ENCODE peak calls at places on chromosomes 1 and 21, in four cellular contexts. M is K562, Q is HepG2, W is GM12878. N is an unnamed sample.

GRCh38 chr1:192401832-192402231 is 85.0 kb downstream of the RGS21 start:
- DNase-seq in M (no peak), Q (no peak), W (no peak), N (no peak)

GRCh38 chr1:96521994-96522760 is 199.4 kb upstream of the PTBP2 start:
- DNase-seq in M (no peak), Q (no peak), W (no peak), N (peak; percentile 35)

GRCh38 chr21:33317226-33317625 is 7.5 kb upstream of the IFNAR1 start:
- DNase-seq in M (no peak), Q (no peak), W (no peak), N (no peak)

GRCh38 chr1:33578557-33579448 is 106.4 kb downstream of the ZSCAN20 start:
- DNase-seq in M (no peak), Q (no peak), W (no peak), N (no peak)

GRCh38 chr1:79124756-79125155 is 118.2 kb upstream of the ADGRL4 start:
- DNase-seq in M (no peak), Q (no peak), W (no peak), N (no peak)

GRCh38 chr1:98323906-98324358 is 337.6 kb upstream of the SNX7 start:
- DNase-seq in M (no peak), Q (no peak), W (no peak), N (peak; percentile 35)

GRCh38 chr1:44489481-44489880 is 84.4 kb downstream of the RNF220 start:
- DNase-seq in M (no peak), Q (no peak), W (no peak), N (no peak)

GRCh38 chr1:240666548-240667198 is 54.7 kb upstream of the GREM2 start:
- DNase-seq in M (no peak), Q (no peak), W (no peak), N (no peak)

GRCh38 chr1:12078938-12079861 is 16.1 kb downstream of the TNFRSF8 start:
- DNase-seq in M (peak; percentile 83), Q (peak; percentile 47), W (peak; percentile 82), N (peak; percentile 54)

GRCh38 chr1:174217787-174218574 is 58.7 kb downstream of the RABGAP1L start:
- DNase-seq in M (peak; percentile 31), Q (peak; percentile 21), W (no peak), N (peak; percentile 35)

GRCh38 chr1:238606896-238607295 is 716.2 kb upstream of the ZP4 start:
- DNase-seq in M (no peak), Q (no peak), W (no peak), N (peak; percentile 6)

GRCh38 chr1:231695439-231696255 is 69.1 kb downstream of the DISC1 start:
- DNase-seq in M (no peak), Q (no peak), W (no peak), N (no peak)

GRCh38 chr1:89633103-89633744 is at the start of gene LRRC8C:
- DNase-seq in M (peak; percentile 64), Q (no peak), W (no peak), N (peak; percentile 30)

GRCh38 chr1:217137210-217137871 is 414.1 kb upstream of the ESRRG start:
- DNase-seq in M (no peak), Q (no peak), W (no peak), N (no peak)

GRCh38 chr1:204390731-204391466 is 20.7 kb downstream of the PPP1R15B start:
- DNase-seq in M (no peak), Q (no peak), W (no peak), N (no peak)

GRCh38 chr1:109181085-109181806 is 32.5 kb upstream of the SARS1 start:
- DNase-seq in M (peak; percentile 88), Q (peak; percentile 96), W (no peak), N (peak; percentile 89)

GRCh38 chr1:90964444-90965035 is 57.3 kb downstream of the ZNF644 start:
- DNase-seq in M (no peak), Q (peak; percentile 21), W (no peak), N (no peak)

GRCh38 chr1:207968521-207968944 is 57.6 kb upstream of the CD34 start:
- DNase-seq in M (no peak), Q (no peak), W (no peak), N (no peak)

GRCh38 chr1:155648207-155649147 is 38.5 kb downstream of the MSTO1 start:
- DNase-seq in M (no peak), Q (peak; percentile 83), W (no peak), N (peak; percentile 87)

GRCh38 chr1:54965624-54966340 is 14.6 kb upstream of the TMEM61 start:
- DNase-seq in M (peak; percentile 43), Q (no peak), W (peak; percentile 60), N (no peak)

GRCh38 chr1:15444476-15445389 is 6.5 kb downstream of the CTRC start:
- DNase-seq in M (peak; percentile 78), Q (no peak), W (no peak), N (no peak)

GRCh38 chr21:27722095-27722494 is 755.2 kb upstream of the ADAMTS5 start:
- DNase-seq in M (no peak), Q (no peak), W (no peak), N (no peak)

GRCh38 chr1:115949156-115949555 is 27.2 kb upstream of the SLC22A15 start:
- DNase-seq in M (no peak), Q (no peak), W (no peak), N (no peak)

GRCh38 chr1:201127755-201128455 is 921 bp upstream of the ASCL5 start:
- DNase-seq in M (no peak), Q (peak; percentile 9), W (no peak), N (no peak)

GRCh38 chr1:203210350-203210749 is 19.1 kb downstream of the CHIT1 start:
- DNase-seq in M (no peak), Q (no peak), W (no peak), N (no peak)

GRCh38 chr1:207870279-207871031 is 40.5 kb downstream of the CD34 start:
- DNase-seq in M (no peak), Q (no peak), W (no peak), N (no peak)

GRCh38 chr1:15836772-15837669 is 10.5 kb upstream of the SPEN start:
- DNase-seq in M (no peak), Q (no peak), W (no peak), N (no peak)

GRCh38 chr1:115647000-115647399 is 5.2 kb downstream of the VANGL1 start:
- DNase-seq in M (peak; percentile 57), Q (no peak), W (no peak), N (no peak)

GRCh38 chr1:177779325-177779965 is 190.4 kb downstream of the SEC16B start:
- DNase-seq in M (no peak), Q (no peak), W (no peak), N (no peak)

GRCh38 chr1:231039161-231040018 is 664 bp downstream of the FAM89A start:
- DNase-seq in M (peak; percentile 72), Q (no peak), W (no peak), N (peak; percentile 46)

GRCh38 chr1:160925652-160926241 is 28.9 kb downstream of the ITLN2 start:
- DNase-seq in M (no peak), Q (no peak), W (no peak), N (peak; percentile 63)

GRCh38 chr1:231177971-231178370 is 16.1 kb downstream of the TRIM67 start:
- DNase-seq in M (no peak), Q (no peak), W (no peak), N (no peak)

GRCh38 chr1:245715291-245715701 is 560.5 kb downstream of the KIF26B start:
- DNase-seq in M (no peak), Q (no peak), W (no peak), N (no peak)

GRCh38 chr1:74587888-74588287 is 75.5 kb upstream of the LRRC53 start:
- DNase-seq in M (no peak), Q (no peak), W (no peak), N (no peak)

DNA sequence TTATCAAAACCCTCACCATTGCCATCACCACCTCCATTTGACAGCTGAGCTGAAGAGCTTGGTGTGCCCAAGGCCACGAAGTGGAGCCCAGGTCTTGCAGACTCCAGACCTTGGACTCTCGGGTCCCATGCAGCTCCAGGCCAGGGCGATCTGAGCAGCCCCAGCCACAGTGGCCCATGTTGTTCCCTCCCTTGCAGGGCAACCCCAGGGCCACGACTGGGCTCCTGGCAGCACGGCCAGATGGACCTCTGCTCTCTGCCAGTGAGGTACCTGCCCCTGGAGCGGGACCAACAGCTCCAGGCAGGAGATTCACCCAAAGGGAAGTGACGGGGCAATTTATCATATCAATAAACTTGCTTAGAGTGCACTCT is 182.7 kb upstream of the VAMP3 start:
- DNase-seq in M (no peak), Q (no peak), W (no peak), N (no peak)
- TF ChIP-seq POLR2AphosphoS2 in M (no peak), Q (no peak), W (no peak), N (no peak)

DNA sequence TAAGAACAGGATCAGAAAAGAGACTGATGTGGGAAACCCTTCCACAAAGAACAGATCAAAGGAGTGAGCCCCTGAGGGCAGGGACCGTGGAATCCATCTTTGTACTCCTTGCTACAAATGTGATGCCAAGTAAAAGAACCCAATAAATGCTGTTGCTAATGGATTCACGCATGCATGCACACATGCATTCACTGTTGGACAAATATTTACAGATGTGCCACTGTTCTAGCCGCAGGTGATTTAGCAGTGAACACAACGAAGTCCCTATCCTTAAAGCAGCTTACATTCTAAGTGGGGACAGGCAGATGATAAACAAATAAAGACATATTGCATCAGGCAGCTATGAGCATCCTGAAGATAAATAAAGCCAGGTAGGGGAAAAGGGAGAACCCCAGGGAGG is 67.8 kb downstream of the ITPKB start:
- DNase-seq in M (no peak), Q (no peak), W (no peak), N (no peak)
- H3K4me1 ChIP-seq in M (no peaks in the 10 kb centered on the region), Q (no peaks in the 10 kb centered on the region), W (peaks cover 23% of the 10 kb centered on the region), N (no peaks in the 10 kb centered on the region)

GRCh38 chr21:36010801-36011200 is 49.5 kb downstream of the SETD4 start:
- DNase-seq in M (no peak), Q (no peak), W (no peak), N (no peak)
- TF ChIP-seq POLR2AphosphoS2 in M (no peak), Q (no peak), W (no peak), N (no peak)

GRCh38 chr1:150559627-150560010 is 10.4 kb downstream of the ADAMTSL4 start:
- DNase-seq in M (no peak), Q (no peak), W (no peak), N (no peak)
- H3K4me1 ChIP-seq in M (peaks cover 38% of the 10 kb centered on the region), Q (peaks cover 50% of the 10 kb centered on the region), W (peaks cover 18% of the 10 kb centered on the region), N (peaks cover 39% of the 10 kb centered on the region)

DNA sequence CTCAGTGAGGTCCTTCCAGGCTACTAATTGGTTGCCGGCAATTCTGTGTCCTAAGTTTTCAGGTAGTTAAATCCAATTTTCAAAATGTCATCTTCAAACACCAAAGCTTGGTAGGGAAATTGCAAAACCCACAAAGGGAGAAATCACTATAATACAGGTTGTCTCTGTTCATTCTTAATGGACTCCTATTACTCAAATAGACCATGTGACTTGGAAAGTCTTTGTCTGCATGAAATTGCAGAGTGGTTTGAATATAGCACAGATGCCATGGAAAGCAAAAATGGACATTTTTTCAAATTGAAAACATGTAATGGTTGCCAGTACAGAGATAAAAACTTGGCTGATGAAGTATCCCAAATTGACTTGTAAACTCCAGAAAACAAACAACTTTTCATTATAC is 169.5 kb upstream of the PKN2 start:
- DNase-seq in M (no peak), Q (no peak), W (no peak), N (no peak)
- TF ChIP-seq POLR2AphosphoS2 in M (no peak), Q (no peak), W (no peak), N (no peak)

N was measured in A549.